ENCODE peak calls at places on chromosome 6, in four cellular contexts. One of them, this sample, is unnamed.

GRCh38 chr6:31586596-31586995 is 519 bp downstream of the LST1 start:
- DNase-seq in GM12878: no peak
- DNase-seq in K562: no peak
- DNase-seq in HL-60: peak; percentile 95
- DNase-seq in this sample: no peak

GRCh38 chr6:2935566-2936291 is 32.6 kb upstream of the SERPINB9 start:
- DNase-seq in GM12878: no peak
- DNase-seq in K562: no peak
- DNase-seq in HL-60: no peak
- DNase-seq in this sample: no peak

GRCh38 chr6:99868074-99868702 is 125.8 kb downstream of the MCHR2 start:
- DNase-seq in GM12878: peak; percentile 2
- DNase-seq in K562: peak; percentile 55
- DNase-seq in HL-60: no peak
- DNase-seq in this sample: peak; percentile 14

GRCh38 chr6:132391391-132392291 is 9.6 kb downstream of the MOXD1 start:
- DNase-seq in GM12878: no peak
- DNase-seq in K562: no peak
- DNase-seq in HL-60: no peak
- DNase-seq in this sample: no peak

GRCh38 chr6:32868257-32868788 is 14.3 kb downstream of the PSMB9 start:
- DNase-seq in GM12878: no peak
- DNase-seq in K562: peak; percentile 69
- DNase-seq in HL-60: no peak
- DNase-seq in this sample: no peak

GRCh38 chr6:16403831-16404230 is 165.4 kb downstream of the GMPR start:
- DNase-seq in GM12878: no peak
- DNase-seq in K562: no peak
- DNase-seq in HL-60: no peak
- DNase-seq in this sample: no peak

GRCh38 chr6:103672169-103672568 is 1187.5 kb downstream of the HACE1 start:
- DNase-seq in GM12878: no peak
- DNase-seq in K562: no peak
- DNase-seq in HL-60: no peak
- DNase-seq in this sample: no peak

GRCh38 chr6:31365864-31366263 is 8.9 kb upstream of the HLA-B start:
- DNase-seq in GM12878: no peak
- DNase-seq in K562: no peak
- DNase-seq in HL-60: no peak
- DNase-seq in this sample: no peak

GRCh38 chr6:8246403-8246802 is 144.1 kb upstream of the EEF1E1 start:
- DNase-seq in GM12878: no peak
- DNase-seq in K562: no peak
- DNase-seq in HL-60: no peak
- DNase-seq in this sample: no peak

GRCh38 chr6:143674466-143675114 is 3.2 kb upstream of the PHACTR2 start:
- DNase-seq in GM12878: no peak
- DNase-seq in K562: no peak
- DNase-seq in HL-60: no peak
- DNase-seq in this sample: no peak

GRCh38 chr6:163319609-163320366 is 94.7 kb upstream of the QKI start:
- DNase-seq in GM12878: no peak
- DNase-seq in K562: no peak
- DNase-seq in HL-60: no peak
- DNase-seq in this sample: no peak

GRCh38 chr6:36727491-36728021 is 29.9 kb downstream of the RAB44 start:
- DNase-seq in GM12878: peak; percentile 39
- DNase-seq in K562: no peak
- DNase-seq in HL-60: peak; percentile 76
- DNase-seq in this sample: no peak

GRCh38 chr6:144149894-144150672 is at the start of gene STX11:
- DNase-seq in GM12878: peak; percentile 57
- DNase-seq in K562: peak; percentile 84
- DNase-seq in HL-60: peak; percentile 51
- DNase-seq in this sample: peak; percentile 64

GRCh38 chr6:45132059-45132458 is 196.1 kb upstream of the RUNX2 start:
- DNase-seq in GM12878: no peak
- DNase-seq in K562: no peak
- DNase-seq in HL-60: no peak
- DNase-seq in this sample: no peak

GRCh38 chr6:36979343-36979742 is 6.7 kb downstream of the MTCH1 start:
- DNase-seq in GM12878: no peak
- DNase-seq in K562: no peak
- DNase-seq in HL-60: no peak
- DNase-seq in this sample: no peak

GRCh38 chr6:105259912-105260889 is 80.4 kb upstream of the POPDC3 start:
- DNase-seq in GM12878: no peak
- DNase-seq in K562: no peak
- DNase-seq in HL-60: no peak
- DNase-seq in this sample: no peak

GRCh38 chr6:130841128-130841728 is 14.0 kb downstream of the SMLR1 start:
- DNase-seq in GM12878: no peak
- DNase-seq in K562: no peak
- DNase-seq in HL-60: no peak
- DNase-seq in this sample: no peak

GRCh38 chr6:21808551-21809181 is 215.1 kb downstream of the SOX4 start:
- DNase-seq in GM12878: no peak
- DNase-seq in K562: no peak
- DNase-seq in HL-60: no peak
- DNase-seq in this sample: no peak

GRCh38 chr6:22146581-22147468 is 150.0 kb downstream of the PRL start:
- DNase-seq in GM12878: no peak
- DNase-seq in K562: no peak
- DNase-seq in HL-60: no peak
- DNase-seq in this sample: no peak

GRCh38 chr6:151679081-151679480 is 128.4 kb upstream of the ESR1 start:
- DNase-seq in GM12878: no peak
- DNase-seq in K562: no peak
- DNase-seq in HL-60: no peak
- DNase-seq in this sample: no peak

GRCh38 chr6:35016417-35017221 is 124.5 kb downstream of the TCP11 start:
- DNase-seq in GM12878: no peak
- DNase-seq in K562: no peak
- DNase-seq in HL-60: no peak
- DNase-seq in this sample: no peak

GRCh38 chr6:104623052-104623690 is 236.5 kb downstream of the HACE1 start:
- DNase-seq in GM12878: no peak
- DNase-seq in K562: no peak
- DNase-seq in HL-60: no peak
- DNase-seq in this sample: no peak

GRCh38 chr6:5701086-5701661 is 305.6 kb downstream of the NRN1 start:
- DNase-seq in GM12878: no peak
- DNase-seq in K562: no peak
- DNase-seq in HL-60: no peak
- DNase-seq in this sample: no peak

GRCh38 chr6:124536792-124537191 is 425.4 kb upstream of the RNF217 start:
- DNase-seq in GM12878: no peak
- DNase-seq in K562: no peak
- DNase-seq in HL-60: no peak
- DNase-seq in this sample: no peak

GRCh38 chr6:33673847-33674246 is 37.7 kb downstream of the UQCC2 start:
- DNase-seq in GM12878: no peak
- DNase-seq in K562: no peak
- DNase-seq in HL-60: no peak
- DNase-seq in this sample: no peak

GRCh38 chr6:34339432-34339831 is 53.0 kb downstream of the NUDT3 start:
- DNase-seq in GM12878: no peak
- DNase-seq in K562: no peak
- DNase-seq in HL-60: no peak
- DNase-seq in this sample: no peak

GRCh38 chr6:142696689-142697088 is 248.3 kb downstream of the HIVEP2 start:
- DNase-seq in GM12878: no peak
- DNase-seq in K562: no peak
- DNase-seq in HL-60: no peak
- DNase-seq in this sample: no peak

GRCh38 chr6:135301304-135301703 is 120.2 kb downstream of the MYB start:
- DNase-seq in GM12878: no peak
- DNase-seq in K562: no peak
- DNase-seq in HL-60: no peak
- DNase-seq in this sample: no peak

GRCh38 chr6:17341117-17341805 is 52.1 kb upstream of the CAP2 start:
- DNase-seq in GM12878: no peak
- DNase-seq in K562: no peak
- DNase-seq in HL-60: no peak
- DNase-seq in this sample: no peak

GRCh38 chr6:15513801-15514711 is 148.8 kb downstream of the DTNBP1 start:
- DNase-seq in GM12878: no peak
- DNase-seq in K562: no peak
- DNase-seq in HL-60: no peak
- DNase-seq in this sample: no peak

GRCh38 chr6:146041282-146041681 is 12.4 kb downstream of the GRM1 start:
- DNase-seq in GM12878: no peak
- DNase-seq in K562: no peak
- DNase-seq in HL-60: no peak
- DNase-seq in this sample: no peak

GRCh38 chr6:42140051-42140450 is 2.4 kb downstream of the C6orf132 start:
- DNase-seq in GM12878: no peak
- DNase-seq in K562: no peak
- DNase-seq in HL-60: peak; percentile 25
- DNase-seq in this sample: no peak

GRCh38 chr6:139161169-139161568 is 26.3 kb downstream of the HECA start:
- DNase-seq in GM12878: no peak
- DNase-seq in K562: no peak
- DNase-seq in HL-60: no peak
- DNase-seq in this sample: no peak

GRCh38 chr6:2967936-2968335 is 3.4 kb downstream of the SERPINB6 start:
- DNase-seq in GM12878: no peak
- DNase-seq in K562: no peak
- DNase-seq in HL-60: no peak
- DNase-seq in this sample: no peak

GRCh38 chr6:170347091-170347490 is 40.5 kb downstream of the FAM120B start:
- DNase-seq in GM12878: peak; percentile 7
- DNase-seq in K562: no peak
- DNase-seq in HL-60: no peak
- DNase-seq in this sample: no peak

GRCh38 chr6:166809721-166810120 is 146.6 kb downstream of the RNASET2 start:
- DNase-seq in GM12878: no peak
- DNase-seq in K562: no peak
- DNase-seq in HL-60: no peak
- DNase-seq in this sample: no peak

GRCh38 chr6:132414761-132415160 is 13.5 kb upstream of the MOXD1 start:
- DNase-seq in GM12878: no peak
- DNase-seq in K562: no peak
- DNase-seq in HL-60: no peak
- DNase-seq in this sample: no peak

GRCh38 chr6:43722920-43723565 is 35.5 kb upstream of the MRPS18A start:
- DNase-seq in GM12878: no peak
- DNase-seq in K562: no peak
- DNase-seq in HL-60: no peak
- DNase-seq in this sample: no peak

GRCh38 chr6:43723737-43724295 is 36.2 kb upstream of the MRPS18A start:
- DNase-seq in GM12878: no peak
- DNase-seq in K562: peak; percentile 93
- DNase-seq in HL-60: peak; percentile 91
- DNase-seq in this sample: peak; percentile 58

GRCh38 chr6:43725643-43726580 is 38.3 kb upstream of the MRPS18A start:
- DNase-seq in GM12878: no peak
- DNase-seq in K562: no peak
- DNase-seq in HL-60: peak; percentile 41
- DNase-seq in this sample: no peak

GRCh38 chr6:43724354-43724753 is 36.8 kb upstream of the MRPS18A start:
- DNase-seq in GM12878: no peak
- DNase-seq in K562: no peak
- DNase-seq in HL-60: no peak
- DNase-seq in this sample: no peak

GRCh38 chr6:43724914-43725642 is 37.5 kb upstream of the MRPS18A start:
- DNase-seq in GM12878: peak; percentile 77
- DNase-seq in K562: peak; percentile 98
- DNase-seq in HL-60: peak; percentile 99
- DNase-seq in this sample: peak; percentile 58
- TF ChIP-seq SPI1 in GM12878: no peak
- TF ChIP-seq SPI1 in K562: no peak
- TF ChIP-seq SPI1 in HL-60: no peak
- TF ChIP-seq SPI1 in this sample: no peak

GRCh38 chr6:126367849-126368248 is 27.9 kb downstream of the CENPW start:
- DNase-seq in GM12878: no peak
- DNase-seq in K562: no peak
- DNase-seq in HL-60: no peak
- DNase-seq in this sample: no peak
- TF ChIP-seq SPI1 in GM12878: peak; percentile 80
- TF ChIP-seq SPI1 in K562: peak; percentile 89
- TF ChIP-seq SPI1 in HL-60: peak; percentile 99
- TF ChIP-seq SPI1 in this sample: peak; percentile 77

DNA sequence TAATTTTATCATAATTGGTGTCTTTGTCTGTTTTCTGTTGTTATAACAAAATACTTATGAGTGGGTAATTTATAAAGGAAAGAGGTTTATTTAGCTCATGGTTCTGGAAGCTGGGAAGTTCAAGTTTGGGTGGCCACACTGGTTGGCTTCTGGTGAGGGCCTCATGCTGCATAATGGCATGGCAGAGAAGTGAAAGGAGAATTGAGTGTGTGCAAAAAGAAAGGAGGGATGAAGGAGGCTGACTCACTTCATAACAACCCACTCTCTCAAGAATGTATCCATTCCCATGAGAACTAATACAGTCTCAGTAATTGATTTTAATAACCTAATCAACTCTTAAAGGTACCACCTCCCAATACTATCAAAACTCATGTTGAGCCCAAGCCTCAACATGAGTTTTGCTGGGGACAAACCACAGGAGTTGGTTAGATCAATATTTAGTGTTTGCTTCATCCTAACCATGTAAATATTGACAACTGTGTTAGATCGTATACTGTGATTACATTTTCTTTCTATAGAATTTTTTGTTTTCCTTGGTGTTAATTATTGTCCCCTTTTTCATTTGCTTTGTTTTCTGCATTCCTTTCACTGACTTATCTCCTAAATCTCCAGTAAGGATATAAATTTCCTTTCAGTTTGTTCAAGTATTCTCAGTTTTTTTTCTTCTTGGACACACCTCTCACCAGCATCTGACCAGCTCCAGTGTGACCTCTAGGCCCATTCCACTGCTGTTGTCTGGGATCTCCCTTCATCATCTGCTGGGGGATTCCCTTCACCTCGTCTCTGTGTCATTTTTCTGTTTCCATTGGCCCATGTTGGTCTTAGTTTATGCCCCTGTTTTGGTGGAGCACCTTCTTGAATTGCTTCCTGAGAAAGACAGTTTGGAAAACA is 54.8 kb upstream of the SCGN start:
- DNase-seq in GM12878: no peak
- DNase-seq in K562: no peak
- DNase-seq in HL-60: no peak
- DNase-seq in this sample: no peak
- TF ChIP-seq SPI1 in GM12878: no peak
- TF ChIP-seq SPI1 in K562: no peak
- TF ChIP-seq SPI1 in HL-60: no peak
- TF ChIP-seq SPI1 in this sample: no peak

DNA sequence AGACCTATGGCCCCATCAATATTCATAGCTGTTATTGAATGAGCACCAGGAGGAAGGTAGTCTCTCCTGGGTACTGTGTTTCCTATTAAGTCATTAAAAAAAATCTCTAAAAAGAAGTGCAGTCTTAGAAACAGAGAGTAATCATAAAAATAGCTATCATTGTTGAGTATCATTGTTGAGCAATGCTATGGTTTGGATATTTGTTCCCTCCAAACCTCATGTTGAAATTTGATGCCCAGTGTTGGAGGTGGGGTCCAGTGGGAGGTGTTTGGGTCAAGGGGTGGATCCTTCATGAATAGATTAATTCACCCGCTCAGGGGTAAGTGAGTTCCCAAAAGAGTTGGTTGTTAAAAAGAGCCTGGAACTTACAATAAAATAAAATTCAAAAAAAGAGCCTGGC is 88.1 kb upstream of the IYD start:
- DNase-seq in GM12878: no peak
- DNase-seq in K562: no peak
- DNase-seq in HL-60: no peak
- DNase-seq in this sample: no peak
- TF ChIP-seq SPI1 in GM12878: no peak
- TF ChIP-seq SPI1 in K562: no peak
- TF ChIP-seq SPI1 in HL-60: no peak
- TF ChIP-seq SPI1 in this sample: no peak

This sample was measured in GM12891.